ENCODE peak calls at places on chromosomes 16 and 17, in four cellular contexts. I is activated B cell treated with CpG ODN at 0.5 μM for 24 hours; X is progenitor cell of endocrine pancreas; E is CD8-positive, alpha-beta T cell. D is an unnamed sample.

GRCh38 chr16:29850998-29851397 is 12.0 kb downstream of the CDIPT start:
- DNase-seq in I (no peak), X (no peak), E (no peak), D (no peak)

GRCh38 chr17:65261682-65262636 is 124.8 kb downstream of the RGS9 start:
- DNase-seq in I (no peak), X (no peak), E (no peak), D (no peak)

GRCh38 chr16:89764711-89765201 is 43.4 kb downstream of the ZNF276 start:
- DNase-seq in I (peak), X (no peak), E (no peak), D (peak)

GRCh38 chr16:67702130-67702529 is 17.0 kb downstream of the GFOD2 start:
- DNase-seq in I (no peak), X (no peak), E (no peak), D (no peak)

GRCh38 chr16:65546353-65546791 is 424.5 kb upstream of the CDH11 start:
- DNase-seq in I (no peak), X (no peak), E (no peak), D (no peak)

GRCh38 chr16:9135797-9136196 is 44.4 kb downstream of the HAPSTR1 start:
- DNase-seq in I (no peak), X (no peak), E (no peak), D (no peak)

GRCh38 chr16:641326-642188 is at the start of gene MCRIP2:
- DNase-seq in I (peak), X (peak), E (no peak), D (peak)

GRCh38 chr17:74972107-74972972 is at the start of gene HID1:
- DNase-seq in I (peak), X (peak), E (peak), D (peak)

GRCh38 chr17:2893422-2893914 is 97.2 kb downstream of the RAP1GAP2 start:
- DNase-seq in I (no peak), X (no peak), E (no peak), D (no peak)

GRCh38 chr16:16150117-16150877 is 73.0 kb downstream of the ABCC6 start:
- DNase-seq in I (no peak), X (no peak), E (no peak), D (no peak)

GRCh38 chr17:6070280-6070894 is at the start of gene WSCD1:
- DNase-seq in I (no peak), X (peak), E (no peak), D (no peak)

GRCh38 chr17:56777859-56778258 is 55.9 kb downstream of the C17orf67 start:
- DNase-seq in I (no peak), X (no peak), E (no peak), D (no peak)

GRCh38 chr17:63475491-63476412 is 1.1 kb upstream of the ACE start:
- DNase-seq in I (no peak), X (no peak), E (no peak), D (no peak)

GRCh38 chr16:58426095-58426494 is 33.8 kb downstream of the GINS3 start:
- DNase-seq in I (no peak), X (no peak), E (no peak), D (peak)

GRCh38 chr16:476039-476438 is 50.6 kb downstream of the RAB11FIP3 start:
- DNase-seq in I (no peak), X (no peak), E (no peak), D (no peak)

D was measured in naive B cell.